ENCODE peak calls at places on chromosomes 12 and 14, in nine cellular contexts. K is NB4, V is Peyer's patch, U is heart left ventricle, B is ovary, R is A549, S is IMR-90, W is tibial nerve, Y is stomach. P is an unnamed sample.

GRCh38 chr14:61564623-61565091 is 130.7 kb upstream of the HIF1A start:
- DNase-seq in K (peak), V (no peak), U (no peak), B (no peak), R (peak), S (peak), W (no peak), Y (no peak), P (peak)

GRCh38 chr12:6333566-6333965 is 8.3 kb downstream of the TNFRSF1A start:
- DNase-seq in K (no peak), V (no peak), U (no peak), B (no peak), R (no peak), S (peak), W (no peak), Y (no peak), P (peak)

GRCh38 chr14:74414793-74415437 is 11.1 kb downstream of the SYNDIG1L start:
- DNase-seq in K (no peak), V (no peak), U (no peak), B (no peak), R (no peak), S (no peak), W (no peak), Y (no peak), P (no peak)

GRCh38 chr14:60204104-60204842 is 39.1 kb upstream of the DHRS7 start:
- DNase-seq in K (peak), V (no peak), U (no peak), B (no peak), R (no peak), S (no peak), W (no peak), Y (no peak), P (no peak)

GRCh38 chr12:44286336-44286735 is 450.5 kb downstream of the TMEM117 start:
- DNase-seq in K (peak), V (no peak), U (no peak), B (no peak), R (no peak), S (peak), W (no peak), Y (no peak), P (no peak)

GRCh38 chr14:77014004-77014604 is 14.4 kb downstream of the IRF2BPL start:
- DNase-seq in K (no peak), V (no peak), U (peak), B (peak), R (no peak), S (peak), W (no peak), Y (peak), P (no peak)

GRCh38 chr12:59651230-59651920 is 55.5 kb downstream of the SLC16A7 start:
- DNase-seq in K (no peak), V (no peak), U (no peak), B (no peak), R (no peak), S (peak), W (no peak), Y (no peak), P (no peak)

GRCh38 chr14:31244626-31245025 is 37.0 kb upstream of the HECTD1 start:
- DNase-seq in K (no peak), V (no peak), U (no peak), B (no peak), R (no peak), S (no peak), W (no peak), Y (no peak), P (no peak)

GRCh38 chr12:6957151-6957701 is 6.1 kb downstream of the PTPN6 start:
- DNase-seq in K (no peak), V (peak), U (no peak), B (no peak), R (no peak), S (no peak), W (no peak), Y (no peak), P (no peak)

GRCh38 chr14:29913550-29913949 is 14.1 kb downstream of the PRKD1 start:
- DNase-seq in K (no peak), V (no peak), U (no peak), B (no peak), R (no peak), S (peak), W (no peak), Y (no peak), P (no peak)

DNA sequence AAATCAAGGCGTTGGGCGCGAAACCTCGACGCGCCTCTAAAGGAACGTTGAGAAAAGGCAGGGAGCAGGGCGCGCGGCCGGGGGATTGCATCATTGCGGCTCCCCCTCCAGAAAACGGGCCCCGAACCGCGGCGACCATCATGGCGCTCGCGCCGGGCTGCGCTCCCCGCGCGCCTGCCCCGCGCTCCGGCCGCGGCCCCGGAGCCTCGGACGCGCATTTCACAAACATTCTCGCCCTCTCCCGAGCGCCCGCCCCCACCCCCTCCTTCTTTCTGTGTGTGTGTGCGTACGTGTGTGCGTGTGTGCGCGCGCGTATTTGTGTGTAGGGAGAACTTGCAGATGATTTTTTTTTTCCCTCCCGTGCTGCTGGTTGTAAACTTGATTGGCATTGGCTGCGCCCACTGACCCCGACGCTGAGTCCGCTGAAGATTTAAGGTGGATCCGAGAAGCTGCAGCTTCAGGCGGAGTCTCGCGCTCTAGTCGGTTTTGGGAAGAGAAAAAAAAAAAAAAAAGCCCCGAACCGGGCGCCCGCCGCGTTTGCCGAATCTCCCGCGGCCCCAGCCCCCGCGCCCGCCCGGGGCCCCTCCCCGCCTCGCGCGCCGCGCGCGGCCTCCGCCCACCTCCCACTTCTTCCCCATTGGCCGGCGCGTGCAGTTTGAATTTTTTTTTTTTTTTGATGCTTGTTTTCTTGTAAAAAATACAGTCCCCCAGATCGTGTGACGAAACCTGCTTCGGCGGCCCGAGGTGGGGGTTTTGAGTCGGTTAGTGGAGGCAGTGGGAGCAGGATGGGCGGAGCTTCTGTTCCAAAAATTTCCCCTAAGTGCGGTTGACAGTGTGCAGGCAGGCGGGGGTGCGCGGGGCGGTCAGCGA is 8.2 kb downstream of the CDKN1B start:
- DNase-seq in K (peak), V (peak), U (peak), B (peak), R (peak), S (peak), W (peak), Y (peak), P (peak)
- TF ChIP-seq POLR2A in K (peak), V (peak), U (peak), B (peak), R (peak), S (peak), W (peak), Y (no peak), P (peak)

GRCh38 chr12:123232807-123233504 is at the start of the genes MPHOSPH9 and MTRFR:
- DNase-seq in K (peak), V (peak), U (peak), B (peak), R (peak), S (peak), W (peak), Y (peak), P (peak)
- TF ChIP-seq POLR2A in K (peak), V (peak), U (peak), B (peak), R (peak), S (peak), W (peak), Y (peak), P (peak)

GRCh38 chr14:90179357-90179756 is 77.0 kb upstream of the PSMC1 start:
- DNase-seq in K (no peak), V (no peak), U (no peak), B (no peak), R (no peak), S (no peak), W (no peak), Y (no peak), P (no peak)
- TF ChIP-seq POLR2A in K (no peak), V (no peak), U (no peak), B (no peak), R (no peak), S (no peak), W (no peak), Y (no peak), P (no peak)

DNA sequence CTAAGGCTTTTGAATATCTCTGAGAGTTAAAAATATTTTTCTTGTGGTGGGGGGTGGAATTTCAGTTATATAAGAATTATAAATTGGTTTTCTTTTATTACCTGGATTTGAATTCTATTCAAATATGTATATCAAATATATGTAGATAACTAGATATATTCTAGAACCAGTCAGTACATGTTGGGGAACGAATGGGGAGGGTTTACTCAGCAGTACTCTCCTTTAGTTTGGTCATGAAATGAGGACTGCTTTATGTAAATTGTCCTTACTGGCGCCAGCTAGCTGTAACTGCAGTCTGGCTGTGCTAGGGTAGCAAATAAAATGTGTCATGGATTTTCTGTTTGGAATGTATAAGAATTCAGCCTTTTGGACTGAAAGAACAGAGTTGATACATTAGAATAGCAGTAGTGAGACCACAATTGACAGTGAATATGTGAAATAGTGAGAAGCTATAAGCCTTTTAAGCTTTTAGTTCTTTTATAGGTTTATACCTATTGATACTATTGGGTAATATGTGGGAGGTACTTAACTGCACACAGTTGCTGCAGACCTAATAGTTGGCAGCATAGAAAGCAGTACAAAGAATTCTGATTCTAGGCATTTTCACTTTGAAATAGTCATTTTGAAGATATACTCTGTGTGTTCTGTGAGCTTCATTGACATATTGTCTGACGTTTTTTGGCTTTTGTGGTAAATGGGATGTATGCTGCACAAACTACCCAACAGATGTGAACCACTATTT is 29.0 kb downstream of the ATF7IP start:
- DNase-seq in K (peak), V (peak), U (no peak), B (no peak), R (peak), S (peak), W (no peak), Y (peak), P (no peak)
- TF ChIP-seq POLR2A in K (peak), V (no peak), U (no peak), B (no peak), R (no peak), S (no peak), W (no peak), Y (no peak), P (no peak)

P was measured in H54.